ENCODE peak calls at places on chromosomes 5 and 9, in five cellular contexts. O is A549; E is ovary; S is adipocyte; N is naive thymus-derived CD4-positive, alpha-beta T cell. U is an unnamed sample. For H3K4me1, the result is how much of the 10 kb centered on the place peaks cover.

GRCh38 chr5:150710165-150710564 is 9.3 kb upstream of the RBM22 start:
- DNase-seq in O (peak), E (no peak), S (peak), N (no peak), U (peak)

GRCh38 chr5:127650649-127651048 is 1.8 kb downstream of the CTXN3 start:
- DNase-seq in O (no peak), E (no peak), S (peak), N (no peak), U (no peak)

GRCh38 chr5:149439899-149440655 is 61.0 kb upstream of the IL17B start:
- DNase-seq in O (peak), E (no peak), S (no peak), N (no peak), U (no peak)

GRCh38 chr5:54743997-54744788 is 226.6 kb downstream of the SNX18 start:
- DNase-seq in O (no peak), E (peak), S (peak), N (peak), U (peak)

GRCh38 chr5:11596657-11597071 is 307.6 kb downstream of the CTNND2 start:
- DNase-seq in O (no peak), E (no peak), S (no peak), N (no peak), U (no peak)

GRCh38 chr5:146529984-146530383 is 14.0 kb upstream of the GPR151 start:
- DNase-seq in O (no peak), E (no peak), S (no peak), N (no peak), U (no peak)

GRCh38 chr5:128673970-128674369 is 135.9 kb upstream of the FBN2 start:
- DNase-seq in O (no peak), E (no peak), S (no peak), N (no peak), U (no peak)

GRCh38 chr9:98808411-98808815 is 943 bp downstream of the GALNT12 start:
- DNase-seq in O (no peak), E (no peak), S (no peak), N (no peak), U (no peak)

GRCh38 chr9:135887021-135887507 is 20.3 kb downstream of the CAMSAP1 start:
- DNase-seq in O (no peak), E (no peak), S (peak), N (no peak), U (peak)

GRCh38 chr5:150131978-150132694 is 23.5 kb downstream of the PDGFRB start:
- DNase-seq in O (no peak), E (no peak), S (no peak), N (no peak), U (no peak)

GRCh38 chr5:93017854-93018253 is 563.2 kb downstream of the NR2F1-AS1 start:
- DNase-seq in O (no peak), E (no peak), S (peak), N (no peak), U (no peak)

GRCh38 chr5:103973669-103974068 is 411.1 kb upstream of the NUDT12 start:
- DNase-seq in O (no peak), E (no peak), S (no peak), N (no peak), U (no peak)

GRCh38 chr5:176952531-176953193 is 53.5 kb upstream of the HK3 start:
- DNase-seq in O (no peak), E (peak), S (no peak), N (no peak), U (no peak)

GRCh38 chr5:119954106-119954505 is 324.7 kb downstream of the FAM170A start:
- DNase-seq in O (no peak), E (no peak), S (no peak), N (no peak), U (no peak)

GRCh38 chr5:128684951-128685350 is 146.9 kb upstream of the FBN2 start:
- DNase-seq in O (no peak), E (no peak), S (peak), N (no peak), U (no peak)

GRCh38 chr5:141420855-141421488 is at the start of gene PCDHGA11:
- DNase-seq in O (no peak), E (no peak), S (peak), N (no peak), U (peak)

GRCh38 chr9:19998153-19998552 is 209.3 kb upstream of the SLC24A2 start:
- DNase-seq in O (no peak), E (no peak), S (no peak), N (no peak), U (no peak)

GRCh38 chr5:12876541-12877298 is 972.5 kb upstream of the CTNND2 start:
- DNase-seq in O (no peak), E (no peak), S (no peak), N (no peak), U (no peak)

GRCh38 chr5:176850371-176851245 is 40.2 kb downstream of the UNC5A start:
- DNase-seq in O (no peak), E (no peak), S (no peak), N (no peak), U (no peak)

GRCh38 chr9:6078382-6079105 is 63.1 kb upstream of the RANBP6 start:
- DNase-seq in O (no peak), E (no peak), S (no peak), N (no peak), U (no peak)

GRCh38 chr5:119395080-119395836 is 39.4 kb downstream of the TNFAIP8 start:
- DNase-seq in O (no peak), E (no peak), S (no peak), N (no peak), U (no peak)

GRCh38 chr5:122470365-122470764 is 158.3 kb downstream of the SNCAIP start:
- DNase-seq in O (no peak), E (no peak), S (no peak), N (no peak), U (no peak)

GRCh38 chr9:91085499-91086291 is 276.0 kb downstream of the AUH start:
- DNase-seq in O (no peak), E (no peak), S (no peak), N (no peak), U (no peak)

GRCh38 chr5:142587354-142587965 is 98.4 kb downstream of the FGF1 start:
- DNase-seq in O (peak), E (no peak), S (peak), N (no peak), U (peak)

GRCh38 chr5:82494942-82495341 is 216.8 kb upstream of the RPS23 start:
- DNase-seq in O (no peak), E (no peak), S (no peak), N (no peak), U (no peak)

GRCh38 chr5:139961435-139962157 is 81.5 kb downstream of the NRG2 start:
- DNase-seq in O (no peak), E (peak), S (no peak), N (no peak), U (no peak)

GRCh38 chr5:92403308-92403707 is 1020.2 kb upstream of the ARRDC3 start:
- DNase-seq in O (no peak), E (no peak), S (no peak), N (no peak), U (no peak)

GRCh38 chr9:75911390-75911789 is 20.9 kb downstream of the PCSK5 start:
- DNase-seq in O (no peak), E (no peak), S (no peak), N (no peak), U (no peak)

GRCh38 chr5:24365406-24365805 is 279.4 kb downstream of the CDH10 start:
- DNase-seq in O (no peak), E (no peak), S (no peak), N (no peak), U (no peak)

GRCh38 chr5:113615708-113616107 is 102.2 kb downstream of the YTHDC2 start:
- DNase-seq in O (no peak), E (peak), S (no peak), N (no peak), U (no peak)

GRCh38 chr5:62134811-62135210 is 171.2 kb upstream of the KIF2A start:
- DNase-seq in O (no peak), E (no peak), S (peak), N (no peak), U (no peak)

DNA sequence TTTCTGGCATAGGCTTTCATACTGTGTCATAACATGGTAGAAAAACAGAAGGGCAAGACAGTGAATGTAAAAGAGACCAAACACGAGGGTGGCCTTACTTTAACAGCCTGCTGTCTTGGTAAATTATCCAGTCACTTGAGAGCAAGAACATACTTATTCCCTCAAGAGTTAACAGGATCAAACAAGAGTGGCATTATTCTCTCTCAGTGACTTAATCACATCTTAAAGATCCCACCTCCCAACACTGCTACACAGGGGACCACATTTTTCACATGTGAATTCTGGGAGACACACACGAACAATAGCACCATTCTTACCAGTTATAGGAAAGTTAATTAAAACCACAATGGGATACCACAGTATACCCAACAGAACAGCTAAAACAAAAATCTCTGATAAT is 898.0 kb upstream of the C9orf72 start:
- DNase-seq in O (no peak), E (no peak), S (no peak), N (no peak), U (no peak)
- H3K4me1 ChIP-seq in O (under half), E (under half), S (under half), N (under half), U (under half)

GRCh38 chr5:108025009-108025408 is 354.3 kb upstream of the EFNA5 start:
- DNase-seq in O (no peak), E (no peak), S (no peak), N (no peak), U (no peak)

GRCh38 chr5:108028883-108029282 is 353.0 kb downstream of the FBXL17 start:
- DNase-seq in O (no peak), E (no peak), S (no peak), N (no peak), U (no peak)

GRCh38 chr5:108025957-108026356 is 355.2 kb upstream of the EFNA5 start:
- DNase-seq in O (no peak), E (no peak), S (no peak), N (no peak), U (no peak)

DNA sequence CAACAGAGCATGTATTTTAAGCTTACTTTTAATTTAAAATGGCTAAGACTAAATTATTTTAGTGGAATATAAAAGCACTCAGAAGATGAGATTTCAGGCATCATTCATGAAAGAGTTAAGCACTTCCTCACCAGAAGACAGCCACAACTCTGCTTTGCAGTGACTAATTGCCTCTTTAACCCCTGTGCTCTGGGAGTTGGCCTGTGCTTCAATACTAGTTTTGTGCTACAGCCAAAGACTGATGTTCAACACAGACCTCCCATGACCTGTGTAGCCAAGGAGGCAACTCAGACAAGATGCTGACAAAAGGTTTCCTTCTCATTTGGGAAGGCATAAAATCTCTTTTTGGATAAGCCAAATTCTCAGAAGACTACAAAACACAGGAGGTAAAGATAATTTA is 353.5 kb downstream of the FBXL17 start:
- DNase-seq in O (no peak), E (no peak), S (no peak), N (no peak), U (no peak)
- H3K4me1 ChIP-seq in O (under half), E (under half), S (under half), N (under half), U (under half)

GRCh38 chr5:98414938-98415337 is 358.5 kb upstream of the RGMB start:
- DNase-seq in O (no peak), E (no peak), S (peak), N (no peak), U (no peak)
- H3K4me1 ChIP-seq in O (under half), E (under half), S (under half), N (under half), U (under half)

GRCh38 chr5:96717874-96718273 is 55.7 kb downstream of the CAST start:
- DNase-seq in O (no peak), E (no peak), S (no peak), N (no peak), U (no peak)

GRCh38 chr5:96720408-96720807 is 58.2 kb downstream of the CAST start:
- DNase-seq in O (no peak), E (no peak), S (no peak), N (no peak), U (no peak)

GRCh38 chr5:96716007-96716406 is 53.8 kb downstream of the CAST start:
- DNase-seq in O (no peak), E (no peak), S (no peak), N (no peak), U (peak)

GRCh38 chr5:96716716-96717115 is 54.5 kb downstream of the CAST start:
- DNase-seq in O (no peak), E (no peak), S (no peak), N (no peak), U (no peak)

DNA sequence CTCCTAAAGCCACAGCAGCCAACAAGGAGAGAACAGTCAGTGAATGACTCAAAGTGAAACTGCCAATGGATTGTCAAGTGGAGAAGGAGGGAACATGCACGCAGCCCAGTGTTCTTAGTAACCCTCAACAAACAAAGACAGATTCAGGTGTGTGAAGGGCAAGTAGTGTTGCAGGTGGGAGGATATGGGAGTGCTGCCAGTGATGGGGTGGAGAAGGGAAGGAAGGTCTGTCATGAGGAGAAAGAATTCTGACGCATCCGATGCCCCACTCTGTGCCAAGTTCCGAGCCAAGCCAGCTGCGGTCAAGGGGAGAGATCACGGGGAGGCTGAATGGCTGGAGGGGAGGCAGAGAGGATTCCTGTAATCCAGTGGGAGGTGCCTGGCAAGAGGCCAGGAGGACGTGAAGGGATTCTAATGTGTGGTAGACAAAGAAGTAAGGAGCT is 56.5 kb downstream of the CAST start:
- DNase-seq in O (no peak), E (peak), S (no peak), N (no peak), U (no peak)
- H3K4me1 ChIP-seq in O (under half), E (under half), S (under half), N (under half), U (under half)

GRCh38 chr5:159061834-159062530 is 37.7 kb downstream of the EBF1 start:
- DNase-seq in O (no peak), E (no peak), S (peak), N (no peak), U (no peak)
- H3K4me1 ChIP-seq in O (under half), E (under half), S (half or more), N (under half), U (under half)

GRCh38 chr5:67193479-67193878 is 3.1 kb downstream of the CD180 start:
- DNase-seq in O (no peak), E (no peak), S (peak), N (no peak), U (no peak)
- H3K4me1 ChIP-seq in O (under half), E (under half), S (under half), N (under half), U (under half)

GRCh38 chr5:102759289-102759688 is 4.2 kb downstream of the PAM start:
- DNase-seq in O (no peak), E (no peak), S (no peak), N (no peak), U (no peak)
- H3K4me1 ChIP-seq in O (under half), E (under half), S (half or more), N (under half), U (half or more)

U was measured in CD4-positive, CD25-positive, alpha-beta regulatory T cell.